ENCODE peak calls at places on chromosome 20, in seven cellular contexts. K is AG08396, H is T1000, U is GM03348, F is GM04504, X is D721Med, O is psoas muscle. B is an unnamed sample.

GRCh38 chr20:37703338-37703660 is 9.5 kb downstream of the CTNNBL1 start:
- DNase-seq in K (no peak), H (no peak), U (no peak), F (no peak), X (no peak), O (no peak), B (no peak)

GRCh38 chr20:44961868-44962267 is 1.7 kb upstream of the TOMM34 start:
- DNase-seq in K (peak; percentile 74), H (peak; percentile 76), U (peak; percentile 33), F (no peak), X (no peak), O (no peak), B (no peak)

GRCh38 chr20:63574829-63575720 is 1.0 kb upstream of the HELZ2 start:
- DNase-seq in K (no peak), H (no peak), U (no peak), F (no peak), X (no peak), O (peak; percentile 58), B (no peak)

GRCh38 chr20:37954205-37954604 is 51.3 kb downstream of the VSTM2L start:
- DNase-seq in K (no peak), H (no peak), U (no peak), F (no peak), X (no peak), O (no peak), B (no peak)

GRCh38 chr20:1467355-1468116 is 887 bp upstream of the NSFL1C start:
- DNase-seq in K (no peak), H (no peak), U (no peak), F (no peak), X (no peak), O (no peak), B (no peak)

GRCh38 chr20:63033635-63034510 is 27.1 kb upstream of the BHLHE23 start:
- DNase-seq in K (no peak), H (no peak), U (no peak), F (no peak), X (no peak), O (no peak), B (no peak)

GRCh38 chr20:584375-585301 is 25.5 kb downstream of the TCF15 start:
- DNase-seq in K (no peak), H (no peak), U (no peak), F (no peak), X (no peak), O (no peak), B (peak; percentile 67)

GRCh38 chr20:48294196-48294595 is 508.9 kb upstream of the SULF2 start:
- DNase-seq in K (no peak), H (no peak), U (no peak), F (no peak), X (no peak), O (no peak), B (no peak)

GRCh38 chr20:48521121-48521520 is 306.7 kb downstream of the PREX1 start:
- DNase-seq in K (no peak), H (no peak), U (no peak), F (no peak), X (no peak), O (no peak), B (no peak)

GRCh38 chr20:47355489-47356219 is 845 bp downstream of the ZMYND8 start:
- DNase-seq in K (no peak), H (no peak), U (no peak), F (no peak), X (no peak), O (no peak), B (peak; percentile 63)

GRCh38 chr20:43911066-43911465 is 3.6 kb upstream of the TOX2 start:
- DNase-seq in K (peak; percentile 45), H (peak; percentile 39), U (no peak), F (no peak), X (no peak), O (no peak), B (no peak)

GRCh38 chr20:24484081-24484450 is 14.6 kb downstream of the SYNDIG1 start:
- DNase-seq in K (no peak), H (no peak), U (no peak), F (no peak), X (no peak), O (no peak), B (no peak)

GRCh38 chr20:4946585-4947378 is 54.5 kb downstream of the SLC23A2 start:
- DNase-seq in K (no peak), H (no peak), U (no peak), F (no peak), X (no peak), O (no peak), B (no peak)

GRCh38 chr20:17655865-17656489 is 26.1 kb downstream of the RRBP1 start:
- DNase-seq in K (peak; percentile 73), H (no peak), U (peak; percentile 64), F (peak; percentile 47), X (no peak), O (no peak), B (no peak)

GRCh38 chr20:20731000-20731944 is 18.8 kb upstream of the RALGAPA2 start:
- DNase-seq in K (no peak), H (no peak), U (no peak), F (no peak), X (no peak), O (no peak), B (no peak)

GRCh38 chr20:14720251-14720650 is 382.8 kb upstream of the FLRT3 start:
- DNase-seq in K (no peak), H (no peak), U (no peak), F (no peak), X (no peak), O (no peak), B (no peak)

GRCh38 chr20:57473246-57474042 is 51.5 kb downstream of the CTCFL start:
- DNase-seq in K (no peak), H (no peak), U (no peak), F (no peak), X (peak; percentile 7), O (no peak), B (peak; percentile 70)

GRCh38 chr20:35619196-35620095 is 3.8 kb downstream of the SPAG4 start:
- DNase-seq in K (peak; percentile 84), H (peak; percentile 86), U (peak; percentile 87), F (peak; percentile 45), X (peak; percentile 84), O (peak; percentile 78), B (peak; percentile 94)

GRCh38 chr20:15842872-15843271 is 730.4 kb downstream of the KIF16B start:
- DNase-seq in K (no peak), H (no peak), U (no peak), F (no peak), X (no peak), O (no peak), B (peak; percentile 1)

GRCh38 chr20:44759595-44759994 is 13.9 kb downstream of the KCNK15 start:
- DNase-seq in K (no peak), H (no peak), U (no peak), F (no peak), X (no peak), O (no peak), B (no peak)

GRCh38 chr20:37994512-37994911 is 38.7 kb downstream of the TTI1 start:
- DNase-seq in K (peak; percentile 46), H (no peak), U (peak; percentile 42), F (no peak), X (no peak), O (peak; percentile 32), B (no peak)

GRCh38 chr20:1124416-1124815 is 6.0 kb downstream of the PSMF1 start:
- DNase-seq in K (no peak), H (no peak), U (no peak), F (no peak), X (no peak), O (no peak), B (no peak)

GRCh38 chr20:17545127-17545526 is 13.9 kb upstream of the BFSP1 start:
- DNase-seq in K (no peak), H (no peak), U (no peak), F (no peak), X (no peak), O (no peak), B (no peak)

GRCh38 chr20:15673206-15673605 is 900.0 kb downstream of the KIF16B start:
- DNase-seq in K (peak; percentile 41), H (no peak), U (peak; percentile 80), F (no peak), X (no peak), O (no peak), B (no peak)

GRCh38 chr20:3541887-3542721 is 71.3 kb downstream of the ATRN start:
- DNase-seq in K (no peak), H (no peak), U (no peak), F (no peak), X (no peak), O (no peak), B (no peak)